ENCODE peak calls at places on chromosome X, in five cellular contexts. One of them, this sample, is unnamed. For H3K9me3 and H3K36me3, the result is how much of the 10 kb centered on the place peaks cover.

GRCh38 chrX:2371026-2371778 is 129.6 kb downstream of the DHRSX start:
- DNase-seq in testis: no peak
- DNase-seq in uterus: no peak
- DNase-seq in sigmoid colon: no peak
- DNase-seq in IMR-90: no peak
- DNase-seq in this sample: no peak

GRCh38 chrX:28787206-28787605 is 200.0 kb downstream of the IL1RAPL1 start:
- DNase-seq in testis: no peak
- DNase-seq in uterus: no peak
- DNase-seq in sigmoid colon: no peak
- DNase-seq in IMR-90: peak
- DNase-seq in this sample: no peak

GRCh38 chrX:18964880-18965279 is 19.0 kb downstream of the PHKA2 start:
- DNase-seq in testis: no peak
- DNase-seq in uterus: no peak
- DNase-seq in sigmoid colon: no peak
- DNase-seq in IMR-90: no peak
- DNase-seq in this sample: no peak

GRCh38 chrX:40012039-40012799 is 85.5 kb downstream of the BCOR start:
- DNase-seq in testis: no peak
- DNase-seq in uterus: peak
- DNase-seq in sigmoid colon: peak
- DNase-seq in IMR-90: peak
- DNase-seq in this sample: peak

GRCh38 chrX:50581405-50581804 is 110.8 kb upstream of the DGKK start:
- DNase-seq in testis: no peak
- DNase-seq in uterus: no peak
- DNase-seq in sigmoid colon: no peak
- DNase-seq in IMR-90: no peak
- DNase-seq in this sample: no peak

GRCh38 chrX:105837227-105837626 is 14.9 kb downstream of the NRK start:
- DNase-seq in testis: peak
- DNase-seq in uterus: peak
- DNase-seq in sigmoid colon: peak
- DNase-seq in IMR-90: peak
- DNase-seq in this sample: peak

GRCh38 chrX:36640232-36640631 is 367.9 kb upstream of the FAM47C start:
- DNase-seq in testis: no peak
- DNase-seq in uterus: no peak
- DNase-seq in sigmoid colon: no peak
- DNase-seq in IMR-90: no peak
- DNase-seq in this sample: no peak

GRCh38 chrX:122582280-122582679 is 601.8 kb upstream of the GRIA3 start:
- DNase-seq in testis: no peak
- DNase-seq in uterus: no peak
- DNase-seq in sigmoid colon: no peak
- DNase-seq in IMR-90: no peak
- DNase-seq in this sample: no peak

GRCh38 chrX:107597791-107598190 is 30.5 kb upstream of the PRPS1 start:
- DNase-seq in testis: no peak
- DNase-seq in uterus: no peak
- DNase-seq in sigmoid colon: no peak
- DNase-seq in IMR-90: no peak
- DNase-seq in this sample: no peak

GRCh38 chrX:32045149-32045548 is 973.3 kb upstream of the FTHL17 start:
- DNase-seq in testis: no peak
- DNase-seq in uterus: no peak
- DNase-seq in sigmoid colon: no peak
- DNase-seq in IMR-90: no peak
- DNase-seq in this sample: no peak

GRCh38 chrX:156004740-156005139 is 7.2 kb downstream of the IL9R start:
- DNase-seq in testis: no peak
- DNase-seq in uterus: no peak
- DNase-seq in sigmoid colon: no peak
- DNase-seq in IMR-90: no peak
- DNase-seq in this sample: no peak

GRCh38 chrX:156005144-156005543 is 7.6 kb downstream of the IL9R start:
- DNase-seq in testis: no peak
- DNase-seq in uterus: no peak
- DNase-seq in sigmoid colon: no peak
- DNase-seq in IMR-90: no peak
- DNase-seq in this sample: no peak

GRCh38 chrX:156004256-156004655 is 6.8 kb downstream of the IL9R start:
- DNase-seq in testis: no peak
- DNase-seq in uterus: no peak
- DNase-seq in sigmoid colon: no peak
- DNase-seq in IMR-90: no peak
- DNase-seq in this sample: no peak

GRCh38 chrX:156002517-156002916 is 5.0 kb downstream of the IL9R start:
- DNase-seq in testis: no peak
- DNase-seq in uterus: no peak
- DNase-seq in sigmoid colon: no peak
- DNase-seq in IMR-90: no peak
- DNase-seq in this sample: no peak

DNA sequence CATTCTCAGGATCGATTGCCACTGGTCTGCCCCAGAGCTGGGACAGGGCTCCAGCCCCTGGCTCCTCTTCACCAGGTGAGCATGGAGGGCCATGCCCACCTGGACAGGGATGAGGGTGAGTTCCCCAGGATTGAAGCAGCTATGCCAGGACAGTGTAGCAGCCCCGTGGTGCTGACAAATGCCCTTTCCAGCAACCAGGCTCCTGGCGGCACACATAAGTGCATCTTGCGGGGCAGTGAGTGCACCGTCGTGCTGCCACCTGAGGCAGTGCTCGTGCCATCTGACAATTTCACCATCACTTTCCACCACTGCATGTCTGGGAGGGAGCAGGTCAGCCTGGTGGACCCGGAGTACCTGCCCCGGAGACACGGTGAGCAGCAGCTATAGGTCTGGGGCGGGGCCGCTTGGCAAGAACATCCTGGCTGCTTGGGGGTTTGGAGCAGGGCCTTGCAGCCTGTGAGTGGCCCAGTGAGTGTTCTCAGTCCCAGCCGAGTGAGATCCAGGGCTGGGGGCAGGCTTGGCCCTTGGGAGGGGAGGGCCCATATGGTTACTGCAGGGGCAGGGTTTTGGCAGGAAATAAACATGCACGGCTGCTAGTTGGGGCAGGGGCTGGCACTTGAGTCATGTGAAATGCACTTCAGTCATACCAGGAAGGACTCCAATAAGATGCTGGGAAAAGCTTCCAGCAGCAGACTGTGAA is 6.1 kb downstream of the IL9R start:
- DNase-seq in testis: no peak
- DNase-seq in uterus: no peak
- DNase-seq in sigmoid colon: no peak
- DNase-seq in IMR-90: no peak
- DNase-seq in this sample: no peak
- H3K9me3 ChIP-seq in testis: under half
- H3K9me3 ChIP-seq in uterus: under half
- H3K9me3 ChIP-seq in sigmoid colon: under half
- H3K9me3 ChIP-seq in IMR-90: under half
- H3K9me3 ChIP-seq in this sample: under half

GRCh38 chrX:119236599-119237525 is 777 bp downstream of the PGRMC1 start:
- DNase-seq in testis: peak
- DNase-seq in uterus: peak
- DNase-seq in sigmoid colon: peak
- DNase-seq in IMR-90: peak
- DNase-seq in this sample: peak
- TF ChIP-seq POLR2A in testis: no peak
- TF ChIP-seq POLR2A in uterus: peak
- TF ChIP-seq POLR2A in sigmoid colon: no peak
- TF ChIP-seq POLR2A in IMR-90: no peak
- TF ChIP-seq POLR2A in this sample: peak

DNA sequence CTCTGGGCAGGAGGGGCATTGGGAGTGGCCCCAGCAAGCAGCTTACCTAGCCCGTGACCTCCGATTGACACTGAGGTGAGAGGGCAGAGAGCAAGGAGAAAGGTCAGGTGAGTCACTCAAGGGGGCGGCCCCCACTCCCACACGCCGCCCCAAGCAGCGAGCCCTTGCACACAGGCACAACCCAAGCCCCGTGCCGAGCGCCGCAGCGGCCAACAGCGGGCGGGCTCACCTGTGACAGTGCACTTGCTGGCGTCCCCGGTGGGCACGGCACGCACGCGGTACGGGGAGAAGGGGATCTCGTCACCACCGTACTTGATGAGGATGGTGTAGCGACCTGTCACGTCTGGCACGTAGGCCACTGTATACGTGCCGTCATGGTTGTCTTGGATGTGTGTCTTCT is 17.2 kb downstream of the FLNA start:
- DNase-seq in testis: no peak
- DNase-seq in uterus: no peak
- DNase-seq in sigmoid colon: no peak
- DNase-seq in IMR-90: no peak
- DNase-seq in this sample: no peak
- H3K36me3 ChIP-seq in testis: under half
- H3K36me3 ChIP-seq in uterus: under half
- H3K36me3 ChIP-seq in sigmoid colon: half or more
- H3K36me3 ChIP-seq in IMR-90: half or more
- H3K36me3 ChIP-seq in this sample: under half

GRCh38 chrX:44742480-44743155 is 101.2 kb upstream of the DUSP21 start:
- DNase-seq in testis: no peak
- DNase-seq in uterus: no peak
- DNase-seq in sigmoid colon: no peak
- DNase-seq in IMR-90: no peak
- DNase-seq in this sample: no peak
- H3K9me3 ChIP-seq in testis: under half
- H3K9me3 ChIP-seq in uterus: under half
- H3K9me3 ChIP-seq in sigmoid colon: under half
- H3K9me3 ChIP-seq in IMR-90: under half
- H3K9me3 ChIP-seq in this sample: under half

DNA sequence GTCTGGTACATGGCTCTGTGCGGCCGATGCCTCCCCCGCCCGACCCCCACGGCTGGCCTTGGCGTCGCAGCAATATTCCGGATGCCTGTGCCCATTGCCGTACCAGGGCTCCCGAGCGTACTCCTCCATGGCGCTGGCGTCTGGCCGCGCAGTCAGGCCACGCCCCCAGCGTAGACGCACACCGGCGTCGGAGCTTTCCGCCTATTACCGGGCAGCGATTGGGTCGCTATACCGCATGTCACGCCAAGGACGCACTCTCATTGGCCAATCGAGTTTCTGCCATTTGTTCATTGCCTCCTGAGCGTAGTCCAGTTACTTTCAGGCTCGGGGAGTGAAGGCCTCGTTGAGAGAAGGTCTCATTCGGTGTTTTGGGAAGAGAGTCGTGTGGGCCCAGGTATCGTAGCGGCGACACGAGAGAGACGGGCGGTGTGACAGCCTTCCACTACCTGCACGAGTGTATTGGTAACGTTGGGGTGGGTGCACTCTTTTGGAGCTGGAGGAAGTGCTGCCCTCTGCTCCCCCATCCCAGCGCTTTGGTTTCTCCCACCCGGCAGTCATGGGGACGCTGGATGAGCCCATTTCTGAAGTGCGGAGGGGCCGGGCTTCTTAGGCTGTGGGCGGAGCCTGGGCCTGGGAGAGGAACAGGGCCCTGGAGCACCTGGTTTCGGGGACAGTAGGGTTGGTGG is at the start of the genes PQBP1 and TIMM17B:
- DNase-seq in testis: peak
- DNase-seq in uterus: peak
- DNase-seq in sigmoid colon: peak
- DNase-seq in IMR-90: peak
- DNase-seq in this sample: peak
- TF ChIP-seq POLR2A in testis: peak
- TF ChIP-seq POLR2A in uterus: peak
- TF ChIP-seq POLR2A in sigmoid colon: peak
- TF ChIP-seq POLR2A in IMR-90: peak
- TF ChIP-seq POLR2A in this sample: peak

GRCh38 chrX:16745659-16746058 is 26.2 kb downstream of the SYAP1 start:
- DNase-seq in testis: no peak
- DNase-seq in uterus: no peak
- DNase-seq in sigmoid colon: no peak
- DNase-seq in IMR-90: no peak
- DNase-seq in this sample: no peak
- H3K36me3 ChIP-seq in testis: under half
- H3K36me3 ChIP-seq in uterus: under half
- H3K36me3 ChIP-seq in sigmoid colon: under half
- H3K36me3 ChIP-seq in IMR-90: under half
- H3K36me3 ChIP-seq in this sample: under half

GRCh38 chrX:71563921-71564320 is 14.3 kb upstream of the GCNA start:
- DNase-seq in testis: no peak
- DNase-seq in uterus: no peak
- DNase-seq in sigmoid colon: no peak
- DNase-seq in IMR-90: no peak
- DNase-seq in this sample: no peak

DNA sequence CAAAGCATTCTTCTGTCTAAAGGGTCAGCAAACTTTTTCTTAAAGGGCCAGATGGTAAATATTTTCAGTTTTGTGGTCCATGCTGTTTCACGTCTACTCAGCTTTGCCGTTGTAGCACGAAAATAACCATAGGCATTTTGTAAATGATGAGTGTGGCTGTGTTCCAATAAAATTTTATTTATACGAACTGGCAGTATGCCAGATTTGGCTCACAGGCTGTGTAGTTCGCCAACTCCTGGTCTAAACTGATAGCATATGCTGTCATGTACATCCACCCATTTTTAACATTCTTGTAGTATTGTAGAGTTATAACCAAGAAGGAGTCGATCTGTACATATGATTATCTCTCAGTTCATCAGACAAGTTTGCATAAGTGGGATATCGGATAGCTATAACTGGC is 12.6 kb upstream of the GCNA start:
- DNase-seq in testis: no peak
- DNase-seq in uterus: no peak
- DNase-seq in sigmoid colon: no peak
- DNase-seq in IMR-90: no peak
- DNase-seq in this sample: no peak
- H3K9me3 ChIP-seq in testis: under half
- H3K9me3 ChIP-seq in uterus: under half
- H3K9me3 ChIP-seq in sigmoid colon: under half
- H3K9me3 ChIP-seq in IMR-90: under half
- H3K9me3 ChIP-seq in this sample: under half

GRCh38 chrX:129932137-129932791 is 26.3 kb downstream of the UTP14A start:
- DNase-seq in testis: peak
- DNase-seq in uterus: peak
- DNase-seq in sigmoid colon: peak
- DNase-seq in IMR-90: peak
- DNase-seq in this sample: peak
- TF ChIP-seq POLR2A in testis: no peak
- TF ChIP-seq POLR2A in uterus: peak
- TF ChIP-seq POLR2A in sigmoid colon: no peak
- TF ChIP-seq POLR2A in IMR-90: no peak
- TF ChIP-seq POLR2A in this sample: no peak

This sample was measured in body of pancreas.